ENCODE peak calls at places on chromosomes 13 and 19, in five cellular contexts. F is OCI-LY7, W is neural progenitor cell, B is GM23338, N is HCT116. D is an unnamed sample.

GRCh38 chr13:23615677-23616076 is 45.5 kb downstream of the TNFRSF19 start:
- DNase-seq in F (no peak), B (no peak), W (peak; percentile 82), N (no peak), D (no peak)

GRCh38 chr19:19822148-19822429 is 539 bp upstream of the ZNF506 start:
- DNase-seq in W (no peak), N (no peak), F (peak; percentile 29), B (no peak), D (peak; percentile 8)

GRCh38 chr19:43432866-43433673 is 18.4 kb downstream of the TEX101 start:
- DNase-seq in N (peak; percentile 51), F (peak; percentile 53), W (peak; percentile 78), B (peak; percentile 89), D (peak; percentile 73)

GRCh38 chr19:6381030-6381750 is 5.5 kb upstream of the PSPN start:
- DNase-seq in N (no peak), B (no peak), W (no peak), F (no peak), D (no peak)

GRCh38 chr13:114152831-114153371 is 20.5 kb upstream of the RASA3 start:
- DNase-seq in F (no peak), W (peak; percentile 44), N (no peak), B (no peak), D (peak; percentile 12)

GRCh38 chr13:22144806-22145205 is 473.9 kb downstream of the FGF9 start:
- DNase-seq in B (no peak), N (no peak), F (no peak), W (no peak), D (no peak)

GRCh38 chr13:113803409-113804016 is 44.5 kb downstream of the TMEM255B start:
- DNase-seq in N (no peak), F (no peak), B (no peak), W (no peak), D (no peak)

GRCh38 chr13:20525601-20526544 is at the start of gene CRYL1:
- DNase-seq in N (no peak), B (peak; percentile 60), F (no peak), W (peak; percentile 72), D (peak; percentile 84)

GRCh38 chr13:100454876-100455275 is 133.7 kb downstream of the GGACT start:
- DNase-seq in W (no peak), F (no peak), B (no peak), N (peak; percentile 79), D (peak; percentile 48)

GRCh38 chr19:23762884-23763711 is 4.4 kb upstream of the ZNF681 start:
- DNase-seq in W (peak; percentile 95), N (no peak), B (peak; percentile 98), F (peak; percentile 84), D (peak; percentile 56)
- H3K4me3 ChIP-seq in W (peak overlapping the region; percentile 84), N (no peak overlapping the region), B (peak overlapping the region; percentile 87), F (peak overlapping the region; percentile 85), D (peak overlapping the region; percentile 73)

GRCh38 chr19:39847525-39847924 is 1.3 kb upstream of the FBL start:
- DNase-seq in B (no peak), N (no peak), W (no peak), F (no peak), D (no peak)
- H3K4me2 ChIP-seq in B (peak overlapping the region; percentile 90), N (no peak overlapping the region), W (no peak overlapping the region), F (no peak overlapping the region), D (no peak overlapping the region)

DNA sequence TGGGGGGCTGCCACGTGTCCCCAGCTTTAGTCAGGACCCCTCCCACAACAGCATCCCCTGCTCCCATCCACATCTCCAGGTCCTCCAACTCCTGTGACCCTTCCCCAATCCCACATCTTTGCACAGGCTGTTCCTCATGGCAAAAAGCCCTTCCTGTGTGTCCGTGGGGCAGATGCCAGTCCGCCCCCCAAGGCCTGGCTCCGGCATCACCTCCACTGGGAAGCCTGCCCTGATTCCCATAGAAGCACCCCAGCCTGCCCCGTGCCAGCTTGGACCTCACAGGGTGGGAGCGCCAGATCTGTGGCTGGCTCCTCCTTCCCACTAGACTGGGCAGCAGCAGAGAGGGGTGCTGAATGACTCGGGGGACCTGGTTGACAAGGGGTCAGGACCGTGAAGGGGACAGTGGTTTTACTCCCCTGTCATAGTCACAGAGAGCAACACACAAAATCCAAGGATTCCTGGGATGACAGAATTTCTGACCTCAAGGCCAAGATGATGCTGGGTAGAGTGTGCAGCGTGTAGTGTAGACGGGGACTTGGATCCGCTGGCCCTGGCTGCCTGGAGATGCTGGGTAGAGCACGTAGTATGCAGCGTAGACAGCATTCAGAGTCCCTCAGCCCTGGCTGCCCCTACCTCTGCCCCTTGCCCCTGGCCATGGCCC is 13.3 kb downstream of the KLF2 start:
- DNase-seq in N (no peak), B (no peak), W (no peak), F (no peak), D (peak; percentile 33)
- TF ChIP-seq EZH2phosphoT487 in N (no peak), B (no peak), W (no peak), F (no peak), D (no peak)

DNA sequence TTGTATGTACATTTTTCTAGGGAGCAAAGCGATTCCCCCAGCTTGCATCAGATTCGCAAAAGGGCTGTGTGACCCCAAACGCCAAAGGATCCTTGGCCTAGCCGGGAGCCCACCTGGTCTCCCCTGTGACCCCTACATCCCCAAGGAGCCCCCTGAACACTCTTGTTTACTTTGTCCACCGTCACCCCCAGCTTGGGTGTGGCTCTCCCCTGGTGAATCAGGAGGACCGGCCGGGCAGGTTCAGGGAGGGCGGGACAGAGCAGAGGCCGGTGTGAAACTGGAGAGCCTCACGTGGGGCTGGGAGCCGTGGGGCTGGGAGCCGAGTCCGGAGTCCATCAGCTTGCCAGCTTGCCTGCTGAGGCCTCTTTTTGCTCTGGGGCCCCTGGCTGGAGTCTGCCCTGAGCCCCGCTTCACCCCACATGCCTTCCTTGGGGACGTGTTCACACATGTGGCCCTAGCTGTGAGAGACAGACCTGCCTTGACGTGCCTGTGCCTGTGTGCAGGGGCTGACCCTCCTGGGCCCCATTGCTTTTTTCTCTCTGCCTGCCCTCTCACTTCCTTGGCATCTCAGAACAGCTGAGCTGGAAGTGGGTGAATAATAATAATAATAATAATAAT is 2.0 kb downstream of the ITPKC start:
- DNase-seq in N (peak; percentile 59), F (peak; percentile 38), W (peak; percentile 46), B (peak; percentile 54), D (peak; percentile 81)
- H3K4me3 ChIP-seq in N (peak overlapping the region; percentile 63), F (peak overlapping the region; percentile 70), W (peak overlapping the region; percentile 65), B (peak overlapping the region; percentile 99), D (peak overlapping the region; percentile 79)

GRCh38 chr19:15125232-15126067 is 18.2 kb downstream of the SYDE1 start:
- DNase-seq in W (peak; percentile 98), B (peak; percentile 100), F (peak; percentile 99), N (peak; percentile 97), D (peak; percentile 99)
- H3K4me2 ChIP-seq in W (peak overlapping the region; percentile 88), B (peak overlapping the region; percentile 90), F (peak overlapping the region; percentile 87), N (peak overlapping the region; percentile 97), D (peak overlapping the region; percentile 80)

DNA sequence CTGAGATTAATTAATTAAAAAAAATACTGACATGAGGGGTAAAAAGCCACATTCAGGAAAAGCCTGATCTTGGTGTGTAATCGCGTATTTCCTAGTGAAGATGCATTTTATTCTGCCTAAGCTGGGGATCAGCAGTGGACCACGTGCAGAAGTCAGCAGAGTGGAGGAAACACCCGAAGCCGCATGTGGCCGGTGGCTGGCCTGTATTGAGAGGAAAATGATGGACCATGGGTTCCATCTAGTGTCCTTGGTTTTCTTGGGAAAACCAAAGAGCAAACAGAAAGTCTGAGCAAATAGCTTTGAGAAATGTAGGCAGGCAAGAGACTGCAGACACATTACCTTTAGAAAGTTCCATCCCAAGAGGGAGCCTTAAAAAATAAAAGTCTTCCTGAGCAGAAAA is 23.7 kb upstream of the SHISA2 start:
- DNase-seq in F (no peak), N (no peak), W (peak; percentile 52), B (peak; percentile 39), D (no peak)
- TF ChIP-seq EZH2phosphoT487 in F (no peak), N (no peak), W (no peak), B (no peak), D (no peak)

D was measured in GM23248.